ENCODE peak calls at places on chromosomes 11 and 22, in six cellular contexts. B is dorsolateral prefrontal cortex; K is A549; L is SK-N-SH; M is IMR-90; W is CD8-positive, alpha-beta T cell. Z is an unnamed sample.

GRCh38 chr22:25747245-25747944 is 5.4 kb downstream of the MYO18B start:
- DNase-seq in B (no peak), K (peak), L (peak), M (peak), W (no peak), Z (peak)

GRCh38 chr11:93694586-93694985 is 33.1 kb downstream of the CEP295 start:
- DNase-seq in B (no peak), K (no peak), L (no peak), M (no peak), W (no peak), Z (no peak)

GRCh38 chr11:24511518-24511917 is 14.7 kb downstream of the LUZP2 start:
- DNase-seq in B (no peak), K (no peak), L (no peak), M (no peak), W (no peak), Z (no peak)

GRCh38 chr11:22920939-22921565 is 60.8 kb upstream of the CCDC179 start:
- DNase-seq in B (no peak), K (peak), L (peak), M (peak), W (no peak), Z (peak)

GRCh38 chr11:78594814-78595213 is 20.1 kb upstream of the NARS2 start:
- DNase-seq in B (no peak), K (no peak), L (no peak), M (no peak), W (no peak), Z (no peak)

GRCh38 chr11:74444173-74444832 is 23.0 kb downstream of the KCNE3 start:
- DNase-seq in B (no peak), K (no peak), L (no peak), M (no peak), W (no peak), Z (no peak)

GRCh38 chr22:48492371-48493320 is 1335.0 kb downstream of the BRD1 start:
- DNase-seq in B (peak), K (peak), L (peak), M (peak), W (no peak), Z (peak)

GRCh38 chr11:64060861-64061444 is 25.2 kb downstream of the FLRT1 start:
- DNase-seq in B (peak), K (peak), L (peak), M (no peak), W (peak), Z (peak)

GRCh38 chr11:95330332-95330731 is 99.3 kb upstream of the SESN3 start:
- DNase-seq in B (no peak), K (no peak), L (no peak), M (no peak), W (no peak), Z (no peak)

GRCh38 chr11:76074178-76075112 is 131.9 kb downstream of the WNT11 start:
- DNase-seq in B (no peak), K (no peak), L (no peak), M (peak), W (no peak), Z (peak)

GRCh38 chr22:19986410-19987341 is 29.9 kb downstream of the ARVCF start:
- DNase-seq in B (no peak), K (peak), L (peak), M (peak), W (peak), Z (peak)

DNA sequence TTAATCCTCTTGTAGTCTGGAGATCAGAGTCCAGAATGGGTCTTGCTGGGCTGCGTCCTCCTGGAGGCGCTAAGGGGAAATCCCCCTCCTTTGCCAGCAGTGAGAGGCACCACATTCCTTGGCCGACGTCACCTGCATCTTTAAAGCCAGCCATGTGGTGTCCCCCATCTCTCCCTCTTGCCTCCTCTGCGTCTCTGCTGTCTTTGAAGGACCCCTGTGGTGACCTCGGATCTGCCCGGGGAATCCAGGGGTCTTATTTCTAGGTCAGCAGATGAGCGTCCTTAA is 27.2 kb upstream of the PARVB start:
- DNase-seq in B (no peak), K (no peak), L (no peak), M (no peak), W (no peak), Z (no peak)
- TF ChIP-seq CTCF in B (no peak), K (no peak), L (no peak), M (no peak), W (no peak), Z (no peak)

DNA sequence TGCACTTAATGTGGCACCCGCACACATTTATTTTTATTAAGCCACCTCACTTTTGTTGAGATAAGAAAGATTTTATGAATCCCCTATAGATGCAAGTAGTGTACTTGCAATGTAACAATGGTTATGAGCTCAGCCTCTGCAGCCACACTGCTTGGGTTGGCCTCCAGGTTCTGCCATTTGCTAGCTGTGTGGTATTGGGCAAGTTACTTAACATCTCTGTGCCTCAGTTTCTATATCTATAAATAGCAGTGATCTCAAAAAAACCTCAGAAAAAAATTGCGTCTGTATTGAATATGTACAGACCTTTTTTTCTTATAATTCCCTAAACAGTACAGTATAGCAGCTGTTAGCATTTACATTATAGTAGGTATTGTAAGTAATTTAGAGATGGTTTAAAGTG is 10.0 kb downstream of the CUL5 start:
- DNase-seq in B (no peak), K (no peak), L (no peak), M (no peak), W (no peak), Z (no peak)
- H3K4me3 ChIP-seq in B (no peak), K (no peak), L (no peak), M (no peak), W (no peak), Z (no peak)

GRCh38 chr22:39182478-39183030 is 30.1 kb upstream of the CBX7 start:
- DNase-seq in B (no peak), K (no peak), L (no peak), M (no peak), W (no peak), Z (peak)

GRCh38 chr22:39188809-39189208 is 36.3 kb upstream of the CBX7 start:
- DNase-seq in B (no peak), K (no peak), L (no peak), M (no peak), W (no peak), Z (no peak)

GRCh38 chr22:39184586-39185577 is 32.4 kb upstream of the CBX7 start:
- DNase-seq in B (no peak), K (no peak), L (no peak), M (no peak), W (peak), Z (peak)

GRCh38 chr22:39183991-39184585 is 31.6 kb upstream of the CBX7 start:
- DNase-seq in B (no peak), K (peak), L (no peak), M (peak), W (peak), Z (peak)

GRCh38 chr22:39185601-39186012 is 33.1 kb upstream of the CBX7 start:
- DNase-seq in B (peak), K (no peak), L (no peak), M (peak), W (no peak), Z (peak)
- TF ChIP-seq CTCF in B (no peak), K (no peak), L (no peak), M (peak), W (no peak), Z (peak)

GRCh38 chr11:123193742-123194141 is 1.3 kb downstream of the CLMP start:
- DNase-seq in B (no peak), K (no peak), L (peak), M (no peak), W (no peak), Z (peak)
- H3K4me3 ChIP-seq in B (no peak), K (peak), L (peak), M (peak), W (no peak), Z (peak)

DNA sequence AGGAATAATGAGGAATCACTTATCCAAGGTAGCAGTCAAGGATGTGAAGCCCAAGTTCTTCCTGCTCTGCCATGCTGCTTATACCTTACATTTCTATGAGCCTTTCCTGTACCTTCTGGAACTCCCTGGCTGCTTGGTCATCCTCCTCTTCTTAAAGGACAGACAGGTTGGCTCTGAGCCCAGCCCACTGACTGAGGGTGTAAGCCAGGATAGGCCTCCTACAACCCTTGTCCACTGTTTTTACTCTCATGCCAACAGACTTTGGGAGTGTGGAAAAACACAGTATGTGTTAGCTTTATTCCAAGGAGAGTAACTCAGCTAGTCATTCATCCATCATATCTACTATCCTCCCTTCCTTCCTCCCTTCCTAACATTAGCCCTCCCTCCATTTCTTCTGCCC is 47.5 kb downstream of the IRAG1 start:
- DNase-seq in B (no peak), K (no peak), L (no peak), M (no peak), W (no peak), Z (peak)
- TF ChIP-seq CTCF in B (no peak), K (no peak), L (no peak), M (no peak), W (no peak), Z (no peak)

GRCh38 chr11:3182462-3182852 is 17.3 kb upstream of the OSBPL5 start:
- DNase-seq in B (no peak), K (no peak), L (no peak), M (no peak), W (no peak), Z (no peak)
- H3K4me3 ChIP-seq in B (no peak), K (no peak), L (no peak), M (no peak), W (no peak), Z (no peak)

DNA sequence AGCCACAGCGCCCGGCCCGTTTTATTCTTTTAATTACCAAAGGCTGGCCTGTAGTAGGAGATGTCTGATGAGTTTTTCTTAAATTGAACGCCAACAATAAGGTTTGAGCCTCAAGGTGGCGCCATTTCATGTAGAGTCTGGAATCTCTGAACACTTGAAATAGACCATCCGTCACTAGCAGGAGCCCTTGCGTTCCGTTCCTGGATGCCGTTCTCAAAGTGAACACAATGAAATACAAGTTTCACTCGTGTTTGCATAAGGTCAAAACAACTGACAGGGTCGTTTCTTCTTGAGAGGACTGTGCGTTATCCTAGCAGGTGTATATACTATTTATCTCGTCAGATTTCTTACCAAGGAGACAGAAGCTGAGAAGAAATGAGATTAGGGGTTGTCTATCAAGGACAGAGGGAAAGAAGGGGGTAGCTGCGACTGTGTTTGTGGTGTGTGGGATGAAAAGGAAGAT is 18.7 kb upstream of the SCGB1D1 start:
- DNase-seq in B (peak), K (peak), L (peak), M (peak), W (peak), Z (peak)
- TF ChIP-seq CTCF in B (peak), K (peak), L (peak), M (peak), W (peak), Z (peak)

GRCh38 chr11:1854949-1855885 is 2.3 kb downstream of the LSP1 start:
- DNase-seq in B (no peak), K (no peak), L (no peak), M (no peak), W (no peak), Z (no peak)

GRCh38 chr11:1855886-1856265 is 3.0 kb downstream of the LSP1 start:
- DNase-seq in B (no peak), K (no peak), L (no peak), M (no peak), W (no peak), Z (no peak)

GRCh38 chr11:1858154-1858553 is 5.3 kb downstream of the LSP1 start:
- DNase-seq in B (no peak), K (no peak), L (no peak), M (no peak), W (no peak), Z (no peak)

GRCh38 chr11:1857064-1857463 is 4.2 kb downstream of the LSP1 start:
- DNase-seq in B (no peak), K (no peak), L (no peak), M (no peak), W (no peak), Z (no peak)

DNA sequence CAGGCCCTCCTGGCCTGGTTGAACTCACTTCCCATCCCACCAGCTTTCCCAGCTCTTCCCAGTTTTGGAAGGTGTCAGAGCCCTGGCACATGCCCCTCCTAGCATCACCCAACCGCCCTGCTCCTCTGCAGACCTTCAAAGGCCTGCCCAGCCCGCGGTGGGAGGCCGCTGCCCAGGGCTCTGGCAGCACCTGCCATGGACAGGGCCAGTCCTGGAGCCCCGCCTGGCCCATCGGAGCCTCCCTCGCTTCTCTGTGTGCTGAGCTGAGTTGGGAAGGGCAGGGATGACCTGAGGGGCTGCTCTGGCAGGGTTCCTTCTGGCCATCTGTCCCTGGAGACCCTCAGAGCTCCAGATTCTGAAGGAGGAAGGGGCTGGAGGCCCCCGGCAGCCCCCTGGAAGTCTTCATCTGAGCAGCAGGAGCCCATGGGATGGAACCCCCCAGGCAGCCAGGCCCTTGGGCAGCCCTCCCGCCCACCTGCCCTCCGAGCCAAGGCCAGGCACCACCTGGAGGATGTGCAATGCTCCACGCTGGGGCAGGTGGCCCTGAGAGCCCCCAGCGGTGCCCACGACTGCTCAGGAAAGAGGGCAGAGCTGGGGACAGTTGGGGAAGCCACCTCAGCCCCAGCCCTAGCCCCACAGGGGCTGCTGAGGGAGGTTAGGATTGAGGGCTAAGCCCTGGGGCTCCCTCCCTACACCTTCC is 3.6 kb downstream of the LSP1 start:
- DNase-seq in B (no peak), K (no peak), L (no peak), M (no peak), W (no peak), Z (no peak)
- H3K4me3 ChIP-seq in B (no peak), K (no peak), L (no peak), M (no peak), W (no peak), Z (no peak)

DNA sequence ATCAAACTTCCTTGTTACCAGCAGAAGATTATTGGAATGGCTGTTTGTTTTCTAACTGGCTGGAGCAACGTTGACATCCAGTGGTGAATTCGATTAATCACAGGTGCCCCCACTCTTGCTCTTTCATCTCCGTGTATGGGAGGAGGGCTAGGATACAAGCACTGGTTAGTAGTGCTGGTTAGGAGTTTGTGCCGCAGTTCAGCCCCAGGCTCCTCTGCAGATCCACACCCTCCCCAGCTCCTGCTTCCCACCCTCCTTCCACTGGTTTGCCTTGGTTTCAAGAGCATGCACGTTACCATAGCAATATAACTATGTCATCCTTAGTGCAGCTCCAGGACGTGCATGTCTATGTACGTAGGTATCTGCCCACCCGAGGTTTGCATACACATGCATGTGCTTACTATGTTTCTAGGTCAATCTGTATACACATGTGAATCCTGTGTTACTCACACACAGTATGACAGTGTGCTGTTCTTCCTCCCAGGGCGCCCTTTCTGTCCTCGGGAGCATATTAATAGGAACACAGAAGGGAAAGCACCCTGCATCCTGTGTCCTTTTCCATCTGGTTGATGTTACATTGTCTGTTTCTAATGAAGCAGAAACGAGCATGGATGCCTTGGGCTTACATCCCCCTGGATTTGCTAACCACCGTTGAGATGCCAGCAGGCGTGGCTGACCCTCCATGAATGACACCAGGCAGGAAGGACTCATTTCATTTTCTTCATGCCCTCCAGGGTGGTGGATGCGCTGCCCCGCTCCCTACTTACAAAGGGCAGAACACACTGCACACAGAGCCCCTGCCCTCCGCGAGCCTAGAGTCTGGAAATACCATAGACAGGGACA is 539.2 kb downstream of the OPCML start:
- DNase-seq in B (no peak), K (no peak), L (peak), M (peak), W (no peak), Z (no peak)
- TF ChIP-seq CTCF in B (peak), K (no peak), L (no peak), M (peak), W (no peak), Z (no peak)

GRCh38 chr11:123406441-123407123 is 23.5 kb upstream of the GRAMD1B start:
- DNase-seq in B (no peak), K (no peak), L (no peak), M (no peak), W (no peak), Z (no peak)
- H3K4me3 ChIP-seq in B (no peak), K (no peak), L (no peak), M (no peak), W (no peak), Z (no peak)